ENCODE peak calls at places on chromosomes 4 and X, in ten cellular contexts. One of them, this sample, is unnamed.

GRCh38 chrX:15206306-15206705 is 63.6 kb downstream of the ASB9 start:
- DNase-seq in endothelial cell of umbilical vein: peak; percentile 14
- DNase-seq in uterus: no peak
- DNase-seq in sigmoid colon: no peak
- DNase-seq in right lobe of liver: no peak
- DNase-seq in tibial nerve: no peak
- DNase-seq in heart left ventricle: no peak
- DNase-seq in IMR-90: no peak
- DNase-seq in body of pancreas: peak; percentile 18
- DNase-seq in prostate gland: no peak
- DNase-seq in this sample: no peak

GRCh38 chrX:41563881-41564280 is 116.7 kb downstream of the NYX start:
- DNase-seq in endothelial cell of umbilical vein: peak; percentile 1
- DNase-seq in uterus: no peak
- DNase-seq in sigmoid colon: no peak
- DNase-seq in right lobe of liver: no peak
- DNase-seq in tibial nerve: no peak
- DNase-seq in heart left ventricle: no peak
- DNase-seq in IMR-90: peak; percentile 45
- DNase-seq in body of pancreas: no peak
- DNase-seq in prostate gland: no peak
- DNase-seq in this sample: no peak

GRCh38 chr4:136551753-136552152 is 980.5 kb downstream of the PCDH18 start:
- DNase-seq in endothelial cell of umbilical vein: no peak
- DNase-seq in uterus: no peak
- DNase-seq in sigmoid colon: no peak
- DNase-seq in right lobe of liver: no peak
- DNase-seq in tibial nerve: no peak
- DNase-seq in heart left ventricle: no peak
- DNase-seq in IMR-90: no peak
- DNase-seq in body of pancreas: no peak
- DNase-seq in prostate gland: no peak
- DNase-seq in this sample: no peak

GRCh38 chrX:109840585-109840984 is 107.5 kb upstream of the ACSL4 start:
- DNase-seq in endothelial cell of umbilical vein: no peak
- DNase-seq in uterus: peak; percentile 73
- DNase-seq in sigmoid colon: peak; percentile 72
- DNase-seq in right lobe of liver: no peak
- DNase-seq in tibial nerve: no peak
- DNase-seq in heart left ventricle: peak; percentile 19
- DNase-seq in IMR-90: peak; percentile 95
- DNase-seq in body of pancreas: peak; percentile 20
- DNase-seq in prostate gland: no peak
- DNase-seq in this sample: peak; percentile 19

GRCh38 chr4:38948551-38948950 is 80.9 kb downstream of the FAM114A1 start:
- DNase-seq in endothelial cell of umbilical vein: no peak
- DNase-seq in uterus: peak; percentile 34
- DNase-seq in sigmoid colon: peak; percentile 94
- DNase-seq in right lobe of liver: no peak
- DNase-seq in tibial nerve: peak; percentile 28
- DNase-seq in heart left ventricle: no peak
- DNase-seq in IMR-90: peak; percentile 95
- DNase-seq in body of pancreas: peak; percentile 16
- DNase-seq in prostate gland: no peak
- DNase-seq in this sample: peak; percentile 23

GRCh38 chr4:5890063-5890727 is 2.7 kb downstream of the CRMP1 start:
- DNase-seq in endothelial cell of umbilical vein: no peak
- DNase-seq in uterus: no peak
- DNase-seq in sigmoid colon: no peak
- DNase-seq in right lobe of liver: no peak
- DNase-seq in tibial nerve: no peak
- DNase-seq in heart left ventricle: no peak
- DNase-seq in IMR-90: peak; percentile 30
- DNase-seq in body of pancreas: peak; percentile 27
- DNase-seq in prostate gland: no peak
- DNase-seq in this sample: peak; percentile 27

GRCh38 chrX:13990126-13990525 is 39.6 kb downstream of the GEMIN8 start:
- DNase-seq in endothelial cell of umbilical vein: no peak
- DNase-seq in uterus: no peak
- DNase-seq in sigmoid colon: no peak
- DNase-seq in right lobe of liver: no peak
- DNase-seq in tibial nerve: no peak
- DNase-seq in heart left ventricle: no peak
- DNase-seq in IMR-90: no peak
- DNase-seq in body of pancreas: no peak
- DNase-seq in prostate gland: no peak
- DNase-seq in this sample: no peak

GRCh38 chr4:186942745-186943606 is 219.3 kb upstream of the FAT1 start:
- DNase-seq in endothelial cell of umbilical vein: no peak
- DNase-seq in uterus: no peak
- DNase-seq in sigmoid colon: peak; percentile 73
- DNase-seq in right lobe of liver: no peak
- DNase-seq in tibial nerve: no peak
- DNase-seq in heart left ventricle: peak; percentile 49
- DNase-seq in IMR-90: peak; percentile 73
- DNase-seq in body of pancreas: peak; percentile 60
- DNase-seq in prostate gland: no peak
- DNase-seq in this sample: peak; percentile 65

GRCh38 chr4:2135083-2135482 is 76.0 kb downstream of the NAT8L start:
- DNase-seq in endothelial cell of umbilical vein: peak; percentile 39
- DNase-seq in uterus: no peak
- DNase-seq in sigmoid colon: no peak
- DNase-seq in right lobe of liver: no peak
- DNase-seq in tibial nerve: no peak
- DNase-seq in heart left ventricle: no peak
- DNase-seq in IMR-90: peak; percentile 49
- DNase-seq in body of pancreas: no peak
- DNase-seq in prostate gland: no peak
- DNase-seq in this sample: no peak

DNA sequence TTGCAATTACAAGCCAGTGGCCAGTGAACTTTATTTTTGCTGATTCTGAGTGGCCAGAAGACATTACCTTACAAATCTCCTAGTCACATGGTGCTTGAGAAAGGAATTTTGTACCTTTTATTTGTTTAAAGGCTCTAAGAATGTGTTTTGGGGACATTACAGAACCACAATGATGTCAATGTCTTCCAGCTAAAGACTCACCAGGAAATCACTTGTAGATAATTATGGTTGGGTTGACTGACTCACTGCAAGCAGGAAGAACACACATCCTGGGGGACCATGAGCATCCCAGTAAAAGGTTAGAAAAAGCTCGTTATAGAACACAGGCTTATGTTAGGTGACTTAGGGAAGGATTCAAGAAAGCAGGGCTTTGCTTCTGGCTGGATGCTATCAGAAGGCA is 119.4 kb upstream of the FAM9B start:
- DNase-seq in endothelial cell of umbilical vein: peak; percentile 11
- DNase-seq in uterus: no peak
- DNase-seq in sigmoid colon: no peak
- DNase-seq in right lobe of liver: no peak
- DNase-seq in tibial nerve: no peak
- DNase-seq in heart left ventricle: no peak
- DNase-seq in IMR-90: peak; percentile 65
- DNase-seq in body of pancreas: no peak
- DNase-seq in prostate gland: no peak
- DNase-seq in this sample: no peak
- H3K4me1 ChIP-seq in endothelial cell of umbilical vein: peaks cover 5% of the 10 kb centered on the region
- H3K4me1 ChIP-seq in uterus: peaks cover 5% of the 10 kb centered on the region
- H3K4me1 ChIP-seq in sigmoid colon: peaks cover 4% of the 10 kb centered on the region
- H3K4me1 ChIP-seq in right lobe of liver: no peaks in the 10 kb centered on the region
- H3K4me1 ChIP-seq in tibial nerve: no peaks in the 10 kb centered on the region
- H3K4me1 ChIP-seq in heart left ventricle: no peaks in the 10 kb centered on the region
- H3K4me1 ChIP-seq in IMR-90: peaks cover 3% of the 10 kb centered on the region
- H3K4me1 ChIP-seq in body of pancreas: no peaks in the 10 kb centered on the region
- H3K4me1 ChIP-seq in prostate gland: no peaks in the 10 kb centered on the region
- H3K4me1 ChIP-seq in this sample: peaks cover 5% of the 10 kb centered on the region

DNA sequence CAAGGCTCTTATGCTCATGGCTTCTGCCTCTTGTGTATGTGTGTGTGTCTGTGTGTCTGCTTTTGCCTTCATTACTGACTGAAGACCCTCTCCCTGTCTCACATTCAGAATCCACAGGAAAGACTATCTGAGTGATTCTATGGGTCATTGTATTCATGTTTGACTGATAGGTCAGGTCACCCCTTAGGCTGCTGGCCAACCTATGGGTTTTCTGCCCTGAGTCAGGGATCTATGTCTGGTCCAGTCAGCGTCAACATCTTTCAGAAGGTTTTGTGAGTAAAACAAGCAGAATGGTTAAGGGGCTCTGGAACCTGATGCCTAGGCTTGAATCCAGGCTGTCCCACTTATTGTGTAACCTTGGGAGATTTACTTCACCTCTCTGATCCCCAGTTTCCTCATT is 30.5 kb downstream of the NHSL2 start:
- DNase-seq in endothelial cell of umbilical vein: no peak
- DNase-seq in uterus: peak; percentile 24
- DNase-seq in sigmoid colon: no peak
- DNase-seq in right lobe of liver: no peak
- DNase-seq in tibial nerve: no peak
- DNase-seq in heart left ventricle: no peak
- DNase-seq in IMR-90: peak; percentile 49
- DNase-seq in body of pancreas: no peak
- DNase-seq in prostate gland: no peak
- DNase-seq in this sample: no peak
- TF ChIP-seq POLR2A in endothelial cell of umbilical vein: no peak
- TF ChIP-seq POLR2A in uterus: no peak
- TF ChIP-seq POLR2A in sigmoid colon: no peak
- TF ChIP-seq POLR2A in right lobe of liver: no peak
- TF ChIP-seq POLR2A in tibial nerve: no peak
- TF ChIP-seq POLR2A in heart left ventricle: no peak
- TF ChIP-seq POLR2A in IMR-90: no peak
- TF ChIP-seq POLR2A in body of pancreas: no peak
- TF ChIP-seq POLR2A in prostate gland: no peak
- TF ChIP-seq POLR2A in this sample: no peak

GRCh38 chr4:110641218-110641617 is 18.3 kb upstream of the PITX2 start:
- DNase-seq in endothelial cell of umbilical vein: no peak
- DNase-seq in uterus: no peak
- DNase-seq in sigmoid colon: no peak
- DNase-seq in right lobe of liver: no peak
- DNase-seq in tibial nerve: no peak
- DNase-seq in heart left ventricle: no peak
- DNase-seq in IMR-90: no peak
- DNase-seq in body of pancreas: no peak
- DNase-seq in prostate gland: no peak
- DNase-seq in this sample: no peak

GRCh38 chr4:110639207-110640092 is 16.6 kb upstream of the PITX2 start:
- DNase-seq in endothelial cell of umbilical vein: no peak
- DNase-seq in uterus: no peak
- DNase-seq in sigmoid colon: no peak
- DNase-seq in right lobe of liver: no peak
- DNase-seq in tibial nerve: no peak
- DNase-seq in heart left ventricle: no peak
- DNase-seq in IMR-90: no peak
- DNase-seq in body of pancreas: no peak
- DNase-seq in prostate gland: no peak
- DNase-seq in this sample: no peak

GRCh38 chr4:110638347-110638746 is 15.5 kb upstream of the PITX2 start:
- DNase-seq in endothelial cell of umbilical vein: no peak
- DNase-seq in uterus: no peak
- DNase-seq in sigmoid colon: no peak
- DNase-seq in right lobe of liver: no peak
- DNase-seq in tibial nerve: no peak
- DNase-seq in heart left ventricle: no peak
- DNase-seq in IMR-90: no peak
- DNase-seq in body of pancreas: no peak
- DNase-seq in prostate gland: no peak
- DNase-seq in this sample: no peak

GRCh38 chr4:110643096-110643495 is 20.2 kb upstream of the PITX2 start:
- DNase-seq in endothelial cell of umbilical vein: no peak
- DNase-seq in uterus: no peak
- DNase-seq in sigmoid colon: no peak
- DNase-seq in right lobe of liver: no peak
- DNase-seq in tibial nerve: no peak
- DNase-seq in heart left ventricle: no peak
- DNase-seq in IMR-90: no peak
- DNase-seq in body of pancreas: no peak
- DNase-seq in prostate gland: no peak
- DNase-seq in this sample: no peak

DNA sequence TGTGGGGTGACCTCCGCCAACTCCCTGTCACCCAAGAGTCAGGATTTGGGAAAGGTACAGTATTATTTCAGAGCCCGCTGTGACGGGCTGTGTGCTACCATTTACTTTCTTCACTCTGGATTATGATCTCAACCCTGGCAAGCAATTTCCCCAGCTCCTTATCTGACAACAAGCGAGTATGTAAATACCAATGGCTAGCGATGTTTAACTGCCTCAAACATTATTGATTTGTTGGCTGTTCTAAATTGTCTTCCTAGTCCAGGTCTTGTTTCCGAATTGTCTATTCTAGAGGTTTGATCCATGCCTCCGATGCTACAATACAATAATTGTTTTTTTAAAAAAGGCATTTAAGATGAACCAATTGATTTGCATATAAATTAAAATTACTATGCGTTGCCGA is 17.7 kb upstream of the PITX2 start:
- DNase-seq in endothelial cell of umbilical vein: no peak
- DNase-seq in uterus: no peak
- DNase-seq in sigmoid colon: no peak
- DNase-seq in right lobe of liver: no peak
- DNase-seq in tibial nerve: no peak
- DNase-seq in heart left ventricle: no peak
- DNase-seq in IMR-90: no peak
- DNase-seq in body of pancreas: no peak
- DNase-seq in prostate gland: no peak
- DNase-seq in this sample: no peak
- H3K9me3 ChIP-seq in endothelial cell of umbilical vein: no peaks in the 10 kb centered on the region
- H3K9me3 ChIP-seq in uterus: no peaks in the 10 kb centered on the region
- H3K9me3 ChIP-seq in sigmoid colon: no peaks in the 10 kb centered on the region
- H3K9me3 ChIP-seq in right lobe of liver: no peaks in the 10 kb centered on the region
- H3K9me3 ChIP-seq in tibial nerve: no peaks in the 10 kb centered on the region
- H3K9me3 ChIP-seq in heart left ventricle: no peaks in the 10 kb centered on the region
- H3K9me3 ChIP-seq in IMR-90: peaks cover 7% of the 10 kb centered on the region
- H3K9me3 ChIP-seq in body of pancreas: no peaks in the 10 kb centered on the region
- H3K9me3 ChIP-seq in prostate gland: no peaks in the 10 kb centered on the region
- H3K9me3 ChIP-seq in this sample: no peaks in the 10 kb centered on the region

DNA sequence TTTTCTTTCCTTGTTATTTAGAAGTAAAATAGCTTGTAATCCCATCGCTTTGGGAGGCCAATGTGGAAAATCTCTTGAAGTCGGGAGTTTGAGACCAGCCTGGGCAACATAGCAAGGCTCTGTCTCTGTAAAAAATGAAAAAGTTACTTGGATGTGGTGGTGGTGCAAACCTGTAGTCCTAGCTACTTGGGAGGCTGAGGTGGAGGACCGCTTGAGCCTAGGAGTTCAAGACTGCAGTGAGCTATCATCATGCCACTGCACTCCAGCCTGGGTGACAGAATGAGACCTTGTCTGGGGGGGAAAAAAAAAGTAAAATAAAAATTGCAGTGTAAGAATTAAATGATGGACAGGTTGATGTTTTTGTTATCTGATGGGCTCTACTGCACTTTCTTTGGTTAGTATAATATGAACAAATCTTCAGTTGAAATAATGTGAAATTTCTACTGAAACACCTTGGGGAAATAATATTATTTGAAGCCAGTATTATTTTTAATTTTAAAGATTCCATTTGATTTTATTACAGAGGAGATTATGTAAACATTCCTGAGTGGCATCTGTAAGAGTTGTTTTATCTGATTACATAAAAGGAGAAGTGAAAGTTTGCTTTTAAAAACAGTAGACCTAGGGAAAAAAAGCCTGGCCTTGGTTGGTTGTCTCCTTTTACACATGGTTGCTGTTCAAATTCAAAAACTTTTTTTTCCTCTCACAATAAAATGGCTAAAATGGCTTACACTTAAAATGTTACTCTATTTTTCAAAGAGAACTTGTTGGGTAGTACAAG is 10.5 kb upstream of the NDUFC1 start:
- DNase-seq in endothelial cell of umbilical vein: no peak
- DNase-seq in uterus: no peak
- DNase-seq in sigmoid colon: no peak
- DNase-seq in right lobe of liver: no peak
- DNase-seq in tibial nerve: no peak
- DNase-seq in heart left ventricle: no peak
- DNase-seq in IMR-90: no peak
- DNase-seq in body of pancreas: no peak
- DNase-seq in prostate gland: no peak
- DNase-seq in this sample: no peak
- H3K4me1 ChIP-seq in endothelial cell of umbilical vein: no peaks in the 10 kb centered on the region
- H3K4me1 ChIP-seq in uterus: peaks cover 10% of the 10 kb centered on the region
- H3K4me1 ChIP-seq in sigmoid colon: peaks cover 48% of the 10 kb centered on the region
- H3K4me1 ChIP-seq in right lobe of liver: no peaks in the 10 kb centered on the region
- H3K4me1 ChIP-seq in tibial nerve: no peaks in the 10 kb centered on the region
- H3K4me1 ChIP-seq in heart left ventricle: peaks cover 28% of the 10 kb centered on the region
- H3K4me1 ChIP-seq in IMR-90: peaks cover 3% of the 10 kb centered on the region
- H3K4me1 ChIP-seq in body of pancreas: peaks cover 32% of the 10 kb centered on the region
- H3K4me1 ChIP-seq in prostate gland: no peaks in the 10 kb centered on the region
- H3K4me1 ChIP-seq in this sample: peaks cover 15% of the 10 kb centered on the region

This sample was measured in testis.